ENCODE peak calls at places on chromosomes 4 and X, in six cellular contexts. Q, Z, O, A, F and R are unnamed samples.

GRCh38 chr4:182897601-182898478 is 19.3 kb downstream of the DCTD start:
- DNase-seq in Q (peak; percentile 42), Z (no peak), O (no peak), A (no peak), F (no peak), R (no peak)

GRCh38 chrX:2188316-2188715 is 312.5 kb downstream of the DHRSX start:
- DNase-seq in Q (no peak), Z (no peak), O (no peak), A (no peak), F (no peak), R (peak; percentile 73)

GRCh38 chrX:113400193-113400704 is 559.6 kb upstream of the AMOT start:
- DNase-seq in Q (no peak), Z (no peak), O (no peak), A (no peak), F (no peak), R (no peak)

GRCh38 chr4:122990891-122991290 is 68.5 kb upstream of the NUDT6 start:
- DNase-seq in Q (no peak), Z (no peak), O (no peak), A (no peak), F (no peak), R (no peak)

GRCh38 chr4:38034986-38035882 is 75.0 kb downstream of the PTTG2 start:
- DNase-seq in Q (peak; percentile 68), Z (no peak), O (peak; percentile 74), A (no peak), F (peak; percentile 70), R (no peak)

GRCh38 chr4:144410230-144410783 is 235.6 kb upstream of the HHIP start:
- DNase-seq in Q (no peak), Z (no peak), O (no peak), A (no peak), F (no peak), R (no peak)

GRCh38 chr4:2937146-2937857 is 25.9 kb downstream of the NOP14 start:
- DNase-seq in Q (no peak), Z (peak; percentile 51), O (no peak), A (peak; percentile 84), F (peak; percentile 56), R (peak; percentile 90)

GRCh38 chrX:31497086-31497485 is 425.2 kb upstream of the FTHL17 start:
- DNase-seq in Q (no peak), Z (no peak), O (peak; percentile 7), A (no peak), F (no peak), R (no peak)

GRCh38 chr4:2714918-2715317 is 41.2 kb downstream of the TNIP2 start:
- DNase-seq in Q (no peak), Z (no peak), O (no peak), A (peak; percentile 4), F (no peak), R (peak; percentile 41)

GRCh38 chr4:10492486-10492885 is 35.3 kb upstream of the ZNF518B start:
- DNase-seq in Q (no peak), Z (no peak), O (no peak), A (no peak), F (no peak), R (no peak)

GRCh38 chr4:90943311-90943710 is 816.1 kb downstream of the CCSER1 start:
- DNase-seq in Q (no peak), Z (no peak), O (no peak), A (no peak), F (no peak), R (no peak)

GRCh38 chr4:95548738-95549245 is at the start of gene UNC5C:
- DNase-seq in Q (peak; percentile 51), Z (peak; percentile 81), O (no peak), A (no peak), F (peak; percentile 21), R (no peak)

GRCh38 chrX:30643313-30643821 is 9.9 kb upstream of the GK start:
- DNase-seq in Q (no peak), Z (no peak), O (peak; percentile 31), A (no peak), F (no peak), R (no peak)

GRCh38 chr4:11614426-11614825 is 185.7 kb upstream of the HS3ST1 start:
- DNase-seq in Q (peak; percentile 56), Z (no peak), O (no peak), A (no peak), F (no peak), R (no peak)

GRCh38 chr4:82984459-82984858 is 26.2 kb downstream of the LIN54 start:
- DNase-seq in Q (no peak), Z (no peak), O (peak; percentile 39), A (no peak), F (no peak), R (no peak)

GRCh38 chr4:95599777-95600436 is 51.1 kb upstream of the UNC5C start:
- DNase-seq in Q (no peak), Z (no peak), O (no peak), A (no peak), F (peak; percentile 13), R (no peak)

GRCh38 chrX:47380268-47380667 is 9.9 kb downstream of the ZNF157 start:
- DNase-seq in Q (peak; percentile 16), Z (no peak), O (no peak), A (no peak), F (peak; percentile 28), R (no peak)

GRCh38 chr4:19224820-19225219 is 1026.9 kb upstream of the SLIT2 start:
- DNase-seq in Q (no peak), Z (no peak), O (peak; percentile 13), A (no peak), F (peak; percentile 16), R (no peak)

GRCh38 chr4:57355066-57355465 is 244.9 kb upstream of the IGFBP7 start:
- DNase-seq in Q (no peak), Z (no peak), O (no peak), A (no peak), F (no peak), R (no peak)

GRCh38 chrX:136086521-136086920 is 60.8 kb upstream of the FHL1 start:
- DNase-seq in Q (no peak), Z (no peak), O (no peak), A (no peak), F (no peak), R (no peak)

GRCh38 chr4:180060159-180060889 is 2182.9 kb upstream of the TENM3 start:
- DNase-seq in Q (no peak), Z (no peak), O (no peak), A (no peak), F (peak; percentile 24), R (no peak)

GRCh38 chr4:146263785-146264184 is 49.4 kb downstream of the REELD1 start:
- DNase-seq in Q (no peak), Z (no peak), O (no peak), A (no peak), F (no peak), R (no peak)

GRCh38 chr4:9999956-10000551 is 21.2 kb downstream of the SLC2A9 start:
- DNase-seq in Q (no peak), Z (no peak), O (peak; percentile 11), A (no peak), F (no peak), R (no peak)

GRCh38 chr4:3830774-3831528 is 64.8 kb downstream of the ADRA2C start:
- DNase-seq in Q (no peak), Z (no peak), O (no peak), A (peak; percentile 86), F (no peak), R (no peak)

GRCh38 chrX:98607739-98608138 is 1724.0 kb downstream of the RPA4 start:
- DNase-seq in Q (no peak), Z (no peak), O (no peak), A (no peak), F (no peak), R (no peak)

GRCh38 chr4:52106701-52107100 is 55.6 kb downstream of the SPATA18 start:
- DNase-seq in Q (no peak), Z (no peak), O (peak; percentile 35), A (no peak), F (no peak), R (no peak)